ENCODE peak calls at places on chromosome 18, in ten cellular contexts. One of them, this sample, is unnamed.

GRCh38 chr18:8770655-8771054 is 65.3 kb downstream of the MTCL1 start:
- DNase-seq in T-helper 9 cell: no peak
- DNase-seq in fibroblast of mammary gland: no peak
- DNase-seq in left lung: no peak
- DNase-seq in posterior cingulate gyrus: no peak
- DNase-seq in KG1: no peak
- DNase-seq in NCI-H2029: no peak
- DNase-seq in T-helper 1 cell: no peak
- DNase-seq in epithelial cell of prostate: no peak
- DNase-seq in GM10248: no peak
- DNase-seq in this sample: no peak

GRCh38 chr18:53610957-53611356 is 613.5 kb downstream of the MBD2 start:
- DNase-seq in epithelial cell of prostate: no peak
- DNase-seq in NCI-H2029: no peak
- DNase-seq in T-helper 1 cell: no peak
- DNase-seq in fibroblast of mammary gland: no peak
- DNase-seq in posterior cingulate gyrus: no peak
- DNase-seq in GM10248: no peak
- DNase-seq in T-helper 9 cell: no peak
- DNase-seq in left lung: no peak
- DNase-seq in KG1: no peak
- DNase-seq in this sample: no peak

GRCh38 chr18:28115149-28115550 is 61.8 kb downstream of the CDH2 start:
- DNase-seq in T-helper 1 cell: no peak
- DNase-seq in left lung: no peak
- DNase-seq in T-helper 9 cell: no peak
- DNase-seq in posterior cingulate gyrus: no peak
- DNase-seq in GM10248: no peak
- DNase-seq in KG1: no peak
- DNase-seq in NCI-H2029: no peak
- DNase-seq in epithelial cell of prostate: no peak
- DNase-seq in fibroblast of mammary gland: peak
- DNase-seq in this sample: no peak

GRCh38 chr18:47725656-47726055 is 204.8 kb downstream of the SMAD2 start:
- DNase-seq in NCI-H2029: no peak
- DNase-seq in GM10248: no peak
- DNase-seq in epithelial cell of prostate: no peak
- DNase-seq in KG1: no peak
- DNase-seq in T-helper 9 cell: no peak
- DNase-seq in fibroblast of mammary gland: no peak
- DNase-seq in T-helper 1 cell: no peak
- DNase-seq in posterior cingulate gyrus: no peak
- DNase-seq in left lung: no peak
- DNase-seq in this sample: no peak

GRCh38 chr18:49656098-49656591 is 94.3 kb downstream of the LIPG start:
- DNase-seq in KG1: no peak
- DNase-seq in NCI-H2029: no peak
- DNase-seq in fibroblast of mammary gland: peak
- DNase-seq in T-helper 9 cell: no peak
- DNase-seq in left lung: no peak
- DNase-seq in posterior cingulate gyrus: no peak
- DNase-seq in T-helper 1 cell: no peak
- DNase-seq in epithelial cell of prostate: peak
- DNase-seq in GM10248: no peak
- DNase-seq in this sample: no peak

GRCh38 chr18:70578480-70578879 is 289.6 kb downstream of the SOCS6 start:
- DNase-seq in GM10248: no peak
- DNase-seq in left lung: no peak
- DNase-seq in fibroblast of mammary gland: no peak
- DNase-seq in T-helper 1 cell: no peak
- DNase-seq in posterior cingulate gyrus: no peak
- DNase-seq in NCI-H2029: no peak
- DNase-seq in KG1: no peak
- DNase-seq in T-helper 9 cell: no peak
- DNase-seq in epithelial cell of prostate: no peak
- DNase-seq in this sample: no peak

GRCh38 chr18:9866627-9867453 is 18.9 kb upstream of the TXNDC2 start:
- DNase-seq in NCI-H2029: no peak
- DNase-seq in posterior cingulate gyrus: no peak
- DNase-seq in epithelial cell of prostate: no peak
- DNase-seq in KG1: no peak
- DNase-seq in T-helper 1 cell: no peak
- DNase-seq in fibroblast of mammary gland: no peak
- DNase-seq in left lung: no peak
- DNase-seq in GM10248: no peak
- DNase-seq in T-helper 9 cell: no peak
- DNase-seq in this sample: no peak

GRCh38 chr18:8860845-8861642 is 155.7 kb downstream of the MTCL1 start:
- DNase-seq in KG1: no peak
- DNase-seq in T-helper 9 cell: no peak
- DNase-seq in left lung: no peak
- DNase-seq in GM10248: no peak
- DNase-seq in T-helper 1 cell: no peak
- DNase-seq in fibroblast of mammary gland: no peak
- DNase-seq in posterior cingulate gyrus: no peak
- DNase-seq in NCI-H2029: no peak
- DNase-seq in epithelial cell of prostate: no peak
- DNase-seq in this sample: no peak

GRCh38 chr18:9755603-9756002 is 47.5 kb downstream of the RAB31 start:
- DNase-seq in GM10248: no peak
- DNase-seq in epithelial cell of prostate: no peak
- DNase-seq in left lung: no peak
- DNase-seq in posterior cingulate gyrus: no peak
- DNase-seq in NCI-H2029: no peak
- DNase-seq in T-helper 9 cell: no peak
- DNase-seq in KG1: peak
- DNase-seq in T-helper 1 cell: no peak
- DNase-seq in fibroblast of mammary gland: no peak
- DNase-seq in this sample: no peak

GRCh38 chr18:9961031-9961430 is 47.2 kb downstream of the VAPA start:
- DNase-seq in KG1: no peak
- DNase-seq in posterior cingulate gyrus: no peak
- DNase-seq in epithelial cell of prostate: no peak
- DNase-seq in GM10248: no peak
- DNase-seq in T-helper 1 cell: no peak
- DNase-seq in T-helper 9 cell: no peak
- DNase-seq in NCI-H2029: no peak
- DNase-seq in fibroblast of mammary gland: peak
- DNase-seq in left lung: no peak
- DNase-seq in this sample: no peak

GRCh38 chr18:23964282-23965238 is 50.0 kb upstream of the TTC39C start:
- DNase-seq in KG1: no peak
- DNase-seq in posterior cingulate gyrus: no peak
- DNase-seq in T-helper 1 cell: peak
- DNase-seq in fibroblast of mammary gland: no peak
- DNase-seq in GM10248: no peak
- DNase-seq in T-helper 9 cell: peak
- DNase-seq in NCI-H2029: no peak
- DNase-seq in left lung: no peak
- DNase-seq in epithelial cell of prostate: peak
- DNase-seq in this sample: peak